ENCODE peak calls at places on chromosomes 1 and 21, in ten cellular contexts. One of them, this sample, is unnamed.

GRCh38 chr1:229579101-229579651 is 20.7 kb upstream of the ABCB10 start:
- DNase-seq in cardiac fibroblast: peak
- DNase-seq in stimulated activated CD8-positive, alpha-beta memory T cell treated with anti-CD3 and anti-CD28 coated beads, Interleukin-2, amount 100 ng/mL, for 48 hours: no peak
- DNase-seq in fibroblast of pulmonary artery: peak
- DNase-seq in Daoy: no peak
- DNase-seq in T follicular helper cell: no peak
- DNase-seq in aorta: no peak
- DNase-seq in SW 1271: no peak
- DNase-seq in Right ventricle myocardium inferior: peak
- DNase-seq in NCI-H774: peak
- DNase-seq in this sample: no peak

GRCh38 chr1:219990782-219991510 is 55.4 kb downstream of the EPRS1 start:
- DNase-seq in cardiac fibroblast: peak
- DNase-seq in stimulated activated CD8-positive, alpha-beta memory T cell treated with anti-CD3 and anti-CD28 coated beads, Interleukin-2, amount 100 ng/mL, for 48 hours: no peak
- DNase-seq in fibroblast of pulmonary artery: peak
- DNase-seq in Daoy: peak
- DNase-seq in T follicular helper cell: no peak
- DNase-seq in aorta: no peak
- DNase-seq in SW 1271: no peak
- DNase-seq in Right ventricle myocardium inferior: no peak
- DNase-seq in NCI-H774: peak
- DNase-seq in this sample: no peak

GRCh38 chr1:173903827-173904226 is 13.3 kb downstream of the SERPINC1 start:
- DNase-seq in cardiac fibroblast: no peak
- DNase-seq in stimulated activated CD8-positive, alpha-beta memory T cell treated with anti-CD3 and anti-CD28 coated beads, Interleukin-2, amount 100 ng/mL, for 48 hours: no peak
- DNase-seq in fibroblast of pulmonary artery: no peak
- DNase-seq in Daoy: no peak
- DNase-seq in T follicular helper cell: no peak
- DNase-seq in aorta: no peak
- DNase-seq in SW 1271: no peak
- DNase-seq in Right ventricle myocardium inferior: no peak
- DNase-seq in NCI-H774: no peak
- DNase-seq in this sample: no peak

GRCh38 chr1:29379438-29380073 is 143.2 kb downstream of the PTPRU start:
- DNase-seq in cardiac fibroblast: peak
- DNase-seq in stimulated activated CD8-positive, alpha-beta memory T cell treated with anti-CD3 and anti-CD28 coated beads, Interleukin-2, amount 100 ng/mL, for 48 hours: no peak
- DNase-seq in fibroblast of pulmonary artery: peak
- DNase-seq in Daoy: peak
- DNase-seq in T follicular helper cell: no peak
- DNase-seq in aorta: no peak
- DNase-seq in SW 1271: no peak
- DNase-seq in Right ventricle myocardium inferior: no peak
- DNase-seq in NCI-H774: no peak
- DNase-seq in this sample: no peak

GRCh38 chr21:46078322-46078981 is 19.5 kb upstream of the COL6A2 start:
- DNase-seq in cardiac fibroblast: no peak
- DNase-seq in stimulated activated CD8-positive, alpha-beta memory T cell treated with anti-CD3 and anti-CD28 coated beads, Interleukin-2, amount 100 ng/mL, for 48 hours: no peak
- DNase-seq in fibroblast of pulmonary artery: no peak
- DNase-seq in Daoy: peak
- DNase-seq in T follicular helper cell: no peak
- DNase-seq in aorta: peak
- DNase-seq in SW 1271: no peak
- DNase-seq in Right ventricle myocardium inferior: no peak
- DNase-seq in NCI-H774: no peak
- DNase-seq in this sample: no peak

GRCh38 chr1:6385673-6386191 is 7.8 kb downstream of the ACOT7 start:
- DNase-seq in cardiac fibroblast: peak
- DNase-seq in stimulated activated CD8-positive, alpha-beta memory T cell treated with anti-CD3 and anti-CD28 coated beads, Interleukin-2, amount 100 ng/mL, for 48 hours: no peak
- DNase-seq in fibroblast of pulmonary artery: peak
- DNase-seq in Daoy: peak
- DNase-seq in T follicular helper cell: no peak
- DNase-seq in aorta: peak
- DNase-seq in SW 1271: peak
- DNase-seq in Right ventricle myocardium inferior: no peak
- DNase-seq in NCI-H774: no peak
- DNase-seq in this sample: no peak

GRCh38 chr1:27368872-27369703 is 2.3 kb upstream of the MAP3K6 start:
- DNase-seq in cardiac fibroblast: peak
- DNase-seq in stimulated activated CD8-positive, alpha-beta memory T cell treated with anti-CD3 and anti-CD28 coated beads, Interleukin-2, amount 100 ng/mL, for 48 hours: no peak
- DNase-seq in fibroblast of pulmonary artery: peak
- DNase-seq in Daoy: no peak
- DNase-seq in T follicular helper cell: no peak
- DNase-seq in aorta: no peak
- DNase-seq in SW 1271: no peak
- DNase-seq in Right ventricle myocardium inferior: no peak
- DNase-seq in NCI-H774: no peak
- DNase-seq in this sample: no peak

GRCh38 chr1:100494393-100495084 is 43.4 kb upstream of the GPR88 start:
- DNase-seq in cardiac fibroblast: peak
- DNase-seq in stimulated activated CD8-positive, alpha-beta memory T cell treated with anti-CD3 and anti-CD28 coated beads, Interleukin-2, amount 100 ng/mL, for 48 hours: no peak
- DNase-seq in fibroblast of pulmonary artery: no peak
- DNase-seq in Daoy: no peak
- DNase-seq in T follicular helper cell: no peak
- DNase-seq in aorta: no peak
- DNase-seq in SW 1271: no peak
- DNase-seq in Right ventricle myocardium inferior: no peak
- DNase-seq in NCI-H774: no peak
- DNase-seq in this sample: no peak

GRCh38 chr1:181086926-181087325 is 1.6 kb upstream of the IER5 start:
- DNase-seq in cardiac fibroblast: peak
- DNase-seq in stimulated activated CD8-positive, alpha-beta memory T cell treated with anti-CD3 and anti-CD28 coated beads, Interleukin-2, amount 100 ng/mL, for 48 hours: no peak
- DNase-seq in fibroblast of pulmonary artery: peak
- DNase-seq in Daoy: peak
- DNase-seq in T follicular helper cell: no peak
- DNase-seq in aorta: no peak
- DNase-seq in SW 1271: no peak
- DNase-seq in Right ventricle myocardium inferior: no peak
- DNase-seq in NCI-H774: no peak
- DNase-seq in this sample: no peak

GRCh38 chr1:151130837-151131586 is 15.4 kb downstream of the SEMA6C start:
- DNase-seq in cardiac fibroblast: peak
- DNase-seq in stimulated activated CD8-positive, alpha-beta memory T cell treated with anti-CD3 and anti-CD28 coated beads, Interleukin-2, amount 100 ng/mL, for 48 hours: peak
- DNase-seq in fibroblast of pulmonary artery: peak
- DNase-seq in Daoy: no peak
- DNase-seq in T follicular helper cell: peak
- DNase-seq in aorta: peak
- DNase-seq in SW 1271: no peak
- DNase-seq in Right ventricle myocardium inferior: peak
- DNase-seq in NCI-H774: peak
- DNase-seq in this sample: peak

GRCh38 chr1:24195874-24196273 is 8.8 kb upstream of the IFNLR1 start:
- DNase-seq in cardiac fibroblast: no peak
- DNase-seq in stimulated activated CD8-positive, alpha-beta memory T cell treated with anti-CD3 and anti-CD28 coated beads, Interleukin-2, amount 100 ng/mL, for 48 hours: no peak
- DNase-seq in fibroblast of pulmonary artery: no peak
- DNase-seq in Daoy: no peak
- DNase-seq in T follicular helper cell: no peak
- DNase-seq in aorta: peak
- DNase-seq in SW 1271: no peak
- DNase-seq in Right ventricle myocardium inferior: no peak
- DNase-seq in NCI-H774: no peak
- DNase-seq in this sample: no peak

GRCh38 chr1:228210076-228210651 is 2.3 kb downstream of the OBSCN start:
- DNase-seq in cardiac fibroblast: no peak
- DNase-seq in stimulated activated CD8-positive, alpha-beta memory T cell treated with anti-CD3 and anti-CD28 coated beads, Interleukin-2, amount 100 ng/mL, for 48 hours: no peak
- DNase-seq in fibroblast of pulmonary artery: no peak
- DNase-seq in Daoy: peak
- DNase-seq in T follicular helper cell: no peak
- DNase-seq in aorta: peak
- DNase-seq in SW 1271: no peak
- DNase-seq in Right ventricle myocardium inferior: no peak
- DNase-seq in NCI-H774: no peak
- DNase-seq in this sample: no peak

GRCh38 chr1:36223373-36223995 is 759 bp upstream of the THRAP3 start:
- DNase-seq in cardiac fibroblast: peak
- DNase-seq in stimulated activated CD8-positive, alpha-beta memory T cell treated with anti-CD3 and anti-CD28 coated beads, Interleukin-2, amount 100 ng/mL, for 48 hours: no peak
- DNase-seq in fibroblast of pulmonary artery: peak
- DNase-seq in Daoy: peak
- DNase-seq in T follicular helper cell: no peak
- DNase-seq in aorta: no peak
- DNase-seq in SW 1271: peak
- DNase-seq in Right ventricle myocardium inferior: no peak
- DNase-seq in NCI-H774: peak
- DNase-seq in this sample: peak

GRCh38 chr1:214492405-214493075 is 58.9 kb downstream of the PTPN14 start:
- DNase-seq in cardiac fibroblast: no peak
- DNase-seq in stimulated activated CD8-positive, alpha-beta memory T cell treated with anti-CD3 and anti-CD28 coated beads, Interleukin-2, amount 100 ng/mL, for 48 hours: no peak
- DNase-seq in fibroblast of pulmonary artery: peak
- DNase-seq in Daoy: no peak
- DNase-seq in T follicular helper cell: no peak
- DNase-seq in aorta: no peak
- DNase-seq in SW 1271: no peak
- DNase-seq in Right ventricle myocardium inferior: no peak
- DNase-seq in NCI-H774: no peak
- DNase-seq in this sample: no peak

GRCh38 chr1:38063616-38064015 is 17.0 kb upstream of the POU3F1 start:
- DNase-seq in cardiac fibroblast: no peak
- DNase-seq in stimulated activated CD8-positive, alpha-beta memory T cell treated with anti-CD3 and anti-CD28 coated beads, Interleukin-2, amount 100 ng/mL, for 48 hours: no peak
- DNase-seq in fibroblast of pulmonary artery: no peak
- DNase-seq in Daoy: no peak
- DNase-seq in T follicular helper cell: no peak
- DNase-seq in aorta: no peak
- DNase-seq in SW 1271: no peak
- DNase-seq in Right ventricle myocardium inferior: no peak
- DNase-seq in NCI-H774: no peak
- DNase-seq in this sample: no peak

GRCh38 chr1:77624102-77624501 is 58.4 kb downstream of the ZZZ3 start:
- DNase-seq in cardiac fibroblast: no peak
- DNase-seq in stimulated activated CD8-positive, alpha-beta memory T cell treated with anti-CD3 and anti-CD28 coated beads, Interleukin-2, amount 100 ng/mL, for 48 hours: no peak
- DNase-seq in fibroblast of pulmonary artery: no peak
- DNase-seq in Daoy: no peak
- DNase-seq in T follicular helper cell: no peak
- DNase-seq in aorta: no peak
- DNase-seq in SW 1271: no peak
- DNase-seq in Right ventricle myocardium inferior: no peak
- DNase-seq in NCI-H774: no peak
- DNase-seq in this sample: no peak

GRCh38 chr1:117754061-117754969 is 148.5 kb downstream of the TENT5C start:
- DNase-seq in cardiac fibroblast: peak
- DNase-seq in stimulated activated CD8-positive, alpha-beta memory T cell treated with anti-CD3 and anti-CD28 coated beads, Interleukin-2, amount 100 ng/mL, for 48 hours: no peak
- DNase-seq in fibroblast of pulmonary artery: peak
- DNase-seq in Daoy: peak
- DNase-seq in T follicular helper cell: peak
- DNase-seq in aorta: peak
- DNase-seq in SW 1271: no peak
- DNase-seq in Right ventricle myocardium inferior: peak
- DNase-seq in NCI-H774: peak
- DNase-seq in this sample: peak

GRCh38 chr1:48677306-48678287 is 99.1 kb downstream of the BEND5 start:
- DNase-seq in cardiac fibroblast: peak
- DNase-seq in stimulated activated CD8-positive, alpha-beta memory T cell treated with anti-CD3 and anti-CD28 coated beads, Interleukin-2, amount 100 ng/mL, for 48 hours: peak
- DNase-seq in fibroblast of pulmonary artery: peak
- DNase-seq in Daoy: peak
- DNase-seq in T follicular helper cell: no peak
- DNase-seq in aorta: peak
- DNase-seq in SW 1271: no peak
- DNase-seq in Right ventricle myocardium inferior: peak
- DNase-seq in NCI-H774: peak
- DNase-seq in this sample: no peak